ENCODE peak calls at places on chromosome 10, in ten cellular contexts. M is heart left ventricle, C is mesendoderm, T is GM12865, Q is SJSA1, A is tibial artery, L is astrocyte of the spinal cord, U is neural progenitor cell, H is heart right ventricle, I is epithelial cell of esophagus. J is an unnamed sample.

GRCh38 chr10:29535012-29535777 is 99.6 kb downstream of the SVIL start:
- DNase-seq in C (peak), H (no peak), L (peak), Q (peak), I (peak), U (peak), A (no peak), T (no peak), M (peak), J (peak)

GRCh38 chr10:71756441-71757191 is 16.7 kb downstream of the VSIR start:
- DNase-seq in L (no peak), Q (no peak), H (no peak), I (no peak), C (no peak), M (no peak), A (no peak), U (no peak), T (no peak), J (no peak)

GRCh38 chr10:19658622-19659233 is 157.5 kb upstream of the PLXDC2 start:
- DNase-seq in H (peak), C (no peak), A (no peak), Q (no peak), I (no peak), L (peak), T (no peak), U (no peak), M (no peak), J (no peak)

GRCh38 chr10:132931258-132931657 is 11.1 kb downstream of the CFAP46 start:
- DNase-seq in T (peak), H (no peak), M (no peak), U (no peak), L (no peak), A (no peak), Q (no peak), I (no peak), C (no peak), J (no peak)

GRCh38 chr10:48247680-48248079 is 26.8 kb downstream of the FRMPD2 start:
- DNase-seq in T (no peak), L (no peak), I (no peak), U (no peak), A (no peak), Q (no peak), M (no peak), H (no peak), C (no peak), J (no peak)

GRCh38 chr10:37948210-37948609 is 28.2 kb downstream of the ZNF25 start:
- DNase-seq in H (no peak), A (no peak), Q (no peak), C (no peak), U (no peak), L (no peak), T (no peak), I (no peak), M (no peak), J (no peak)

GRCh38 chr10:30413996-30414576 is 19.9 kb upstream of the MAP3K8 start:
- DNase-seq in C (peak), T (peak), U (peak), A (no peak), I (peak), H (peak), M (no peak), Q (peak), L (peak), J (peak)

GRCh38 chr10:11336703-11337102 is 274.7 kb downstream of the USP6NL start:
- DNase-seq in T (no peak), L (no peak), A (no peak), Q (no peak), U (peak), I (no peak), H (no peak), M (no peak), C (peak), J (no peak)

GRCh38 chr10:44696496-44696895 is 214.6 kb upstream of the TMEM72 start:
- DNase-seq in A (no peak), H (peak), M (no peak), T (no peak), Q (peak), I (no peak), L (peak), C (peak), U (no peak), J (peak)

GRCh38 chr10:5551531-5552375 is 27.0 kb downstream of the CALML3 start:
- DNase-seq in T (peak), Q (peak), U (no peak), A (peak), L (peak), M (peak), I (peak), C (no peak), H (no peak), J (peak)

GRCh38 chr10:91549296-91549695 is 83.6 kb downstream of the PPP1R3C start:
- DNase-seq in C (no peak), T (no peak), H (no peak), L (no peak), I (peak), Q (no peak), U (no peak), A (no peak), M (no peak), J (no peak)

GRCh38 chr10:102195301-102195870 is 30.7 kb upstream of the ELOVL3 start:
- DNase-seq in C (no peak), M (no peak), T (no peak), L (no peak), Q (no peak), A (no peak), U (no peak), H (no peak), I (peak), J (no peak)

GRCh38 chr10:19922236-19922963 is 106.2 kb downstream of the PLXDC2 start:
- DNase-seq in I (peak), H (peak), T (no peak), U (no peak), L (peak), A (no peak), C (peak), Q (no peak), M (no peak), J (peak)

GRCh38 chr10:33067917-33068316 is 109.9 kb upstream of the ITGB1 start:
- DNase-seq in H (no peak), C (no peak), L (no peak), Q (no peak), U (no peak), T (no peak), A (no peak), I (no peak), M (no peak), J (no peak)

DNA sequence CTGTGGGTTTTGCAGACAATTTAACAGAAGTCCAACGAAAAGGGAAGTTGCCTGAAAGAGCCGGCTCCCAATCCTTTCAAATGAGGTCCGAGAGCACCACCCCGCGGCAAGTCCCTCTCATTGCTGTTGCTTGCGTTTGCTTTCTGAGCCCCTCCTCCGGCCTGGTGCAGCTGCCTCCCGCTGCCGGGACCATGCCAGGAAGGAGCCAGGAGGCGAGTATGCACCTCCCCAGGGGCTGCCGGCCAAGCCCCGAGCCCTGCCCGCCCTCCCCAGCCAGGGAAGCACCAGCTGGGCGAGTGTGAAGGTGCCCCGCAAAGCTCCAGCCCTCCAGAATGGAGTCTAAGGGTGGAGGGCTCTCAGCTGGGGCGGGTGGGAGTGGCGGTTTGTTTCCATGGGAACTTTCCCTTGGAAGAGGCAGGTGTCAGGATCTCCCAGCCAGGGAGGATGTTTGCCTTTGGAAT is 25.8 kb upstream of the PPP2R2D start:
- DNase-seq in Q (peak), A (no peak), M (peak), L (peak), H (peak), U (peak), I (peak), T (peak), C (peak), J (peak)
- H3K4me3 ChIP-seq in Q (no peak), A (no peak), M (no peak), L (no peak), H (no peak), U (peak), I (no peak), T (no peak), C (no peak), J (no peak)

DNA sequence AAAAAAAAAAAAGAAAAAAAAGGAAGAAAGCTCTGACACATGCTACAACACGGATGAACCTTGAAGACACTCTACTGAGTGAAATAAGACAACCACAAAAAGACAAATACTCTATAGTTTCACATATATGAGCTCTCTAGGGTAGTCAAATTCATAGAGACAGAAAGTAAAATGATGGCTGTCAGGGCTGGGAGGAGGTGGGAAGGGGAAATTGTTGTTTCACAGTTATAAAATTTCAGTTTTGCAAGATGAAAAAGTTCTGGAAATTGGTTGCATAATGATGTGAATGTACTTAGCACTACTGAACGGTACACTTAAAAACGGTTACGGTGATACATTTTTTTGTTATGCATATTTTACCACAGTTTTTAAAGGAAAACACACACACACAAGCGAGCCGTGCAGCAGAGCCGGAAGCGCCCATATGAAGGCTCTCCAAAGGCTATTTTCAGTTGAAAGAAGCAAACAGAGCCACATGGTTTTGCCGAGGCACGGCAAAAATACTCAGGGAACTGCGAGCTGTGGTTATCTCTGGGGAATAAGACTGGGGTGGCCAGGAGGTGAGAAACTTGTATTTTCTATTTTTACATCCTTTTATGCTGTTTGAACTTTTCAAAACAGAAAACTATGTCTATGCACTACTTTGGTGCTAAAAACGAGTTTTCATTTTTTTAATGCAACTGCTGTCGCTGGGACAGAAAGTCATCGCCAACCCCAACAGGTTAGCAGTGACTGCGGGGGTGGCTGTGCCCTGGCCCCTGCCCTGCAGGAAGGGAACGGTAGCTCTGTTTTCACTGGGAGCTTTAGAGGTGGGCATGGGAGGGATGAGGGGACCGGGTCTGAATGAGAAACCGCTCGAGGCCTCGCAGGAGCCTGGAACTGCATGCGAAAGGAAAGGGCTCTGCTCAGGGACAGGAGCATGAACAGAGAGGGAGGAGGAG is 132.9 kb downstream of the OAT start:
- DNase-seq in A (peak), H (no peak), M (no peak), T (peak), I (no peak), U (no peak), C (no peak), Q (no peak), L (peak), J (peak)
- H3K4me3 ChIP-seq in A (peak), H (no peak), M (no peak), T (peak), I (no peak), U (no peak), C (no peak), Q (no peak), L (no peak), J (no peak)

GRCh38 chr10:3357729-3358128 is 185.1 kb upstream of the PITRM1 start:
- DNase-seq in I (no peak), A (no peak), Q (no peak), M (no peak), U (no peak), L (no peak), H (no peak), C (no peak), T (no peak), J (no peak)

GRCh38 chr10:3355536-3355935 is 183.0 kb upstream of the PITRM1 start:
- DNase-seq in U (no peak), A (no peak), H (no peak), T (no peak), L (no peak), M (no peak), Q (no peak), I (no peak), C (no peak), J (no peak)

GRCh38 chr10:3353235-3353634 is 180.7 kb upstream of the PITRM1 start:
- DNase-seq in M (no peak), T (no peak), Q (no peak), I (no peak), C (no peak), A (no peak), L (no peak), U (no peak), H (no peak), J (no peak)

GRCh38 chr10:3350790-3351364 is 178.3 kb upstream of the PITRM1 start:
- DNase-seq in U (no peak), T (no peak), M (no peak), Q (no peak), A (no peak), L (no peak), H (no peak), C (no peak), I (no peak), J (no peak)

DNA sequence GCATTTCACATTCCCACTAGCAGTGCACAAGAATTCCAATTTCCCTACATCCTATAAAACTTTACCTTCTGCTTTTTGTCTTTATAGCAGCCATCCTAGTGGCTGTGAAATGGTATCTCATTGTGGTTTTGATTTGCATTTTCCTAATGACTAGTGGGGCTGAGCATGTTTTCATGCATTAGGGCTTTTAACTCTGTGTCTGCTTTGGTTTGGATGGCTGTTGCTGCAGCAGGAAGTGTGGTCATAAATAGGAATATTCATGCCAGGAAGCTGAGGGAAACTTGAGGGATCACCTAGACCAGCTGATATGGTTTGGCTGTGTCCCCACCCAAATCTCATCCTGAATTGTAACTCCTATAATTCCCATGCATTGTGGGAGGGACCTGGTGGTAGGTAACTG is 181.6 kb upstream of the PITRM1 start:
- DNase-seq in I (no peak), Q (no peak), M (no peak), A (no peak), H (no peak), C (no peak), U (no peak), L (peak), T (no peak), J (no peak)
- H3K4me3 ChIP-seq in I (no peak), Q (no peak), M (no peak), A (no peak), H (no peak), C (no peak), U (no peak), L (no peak), T (no peak), J (no peak)

GRCh38 chr10:104255244-104255981 is 721 bp downstream of the GSTO1 start:
- DNase-seq in U (peak), C (peak), M (no peak), A (no peak), H (peak), L (peak), I (peak), T (peak), Q (peak), J (peak)
- H3K4me3 ChIP-seq in U (peak), C (peak), M (peak), A (peak), H (peak), L (peak), I (peak), T (peak), Q (peak), J (peak)

GRCh38 chr10:73780301-73780700 is 1.5 kb upstream of the CHCHD1 start:
- DNase-seq in T (no peak), A (peak), U (no peak), M (no peak), Q (no peak), C (no peak), H (no peak), L (no peak), I (no peak), J (no peak)
- H3K4me3 ChIP-seq in T (peak), A (no peak), U (no peak), M (no peak), Q (no peak), C (no peak), H (no peak), L (no peak), I (no peak), J (no peak)

DNA sequence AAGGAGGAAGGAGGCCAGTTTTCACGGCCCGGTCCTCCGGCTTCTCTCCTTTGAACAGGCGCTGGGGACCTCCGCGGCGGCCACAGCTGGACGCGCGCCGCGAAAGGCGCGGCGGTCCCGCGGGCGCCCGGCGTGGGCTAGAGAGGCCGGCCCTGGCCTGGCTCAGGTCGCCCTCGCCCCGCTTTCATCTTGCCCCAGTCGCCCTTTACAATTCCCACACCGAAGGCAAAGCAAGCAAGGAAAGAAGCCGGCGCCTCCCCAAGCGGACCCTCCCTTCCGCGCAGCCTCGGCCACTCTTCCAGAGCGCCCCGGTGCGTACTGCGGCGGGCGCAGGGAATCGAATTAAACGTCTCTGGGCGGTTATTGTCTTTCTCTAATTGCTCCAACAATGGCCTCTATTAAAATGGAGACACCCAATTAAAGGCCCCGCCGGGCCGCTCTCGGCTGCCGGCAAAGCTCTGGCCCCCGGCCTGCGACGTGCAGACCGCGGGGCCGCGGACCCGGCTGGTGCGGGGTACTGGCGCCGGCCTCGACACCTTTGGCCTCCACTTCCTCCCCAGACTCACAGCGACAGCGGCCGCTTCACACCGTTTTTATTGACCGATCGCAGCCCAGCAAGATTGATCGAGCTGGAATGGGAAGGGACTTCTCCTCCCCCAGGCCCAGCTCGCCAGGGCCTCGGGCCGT is 4.5 kb upstream of the GATA3 start:
- DNase-seq in M (no peak), T (no peak), H (no peak), I (peak), L (no peak), A (peak), Q (peak), C (peak), U (peak), J (no peak)
- H3K4me3 ChIP-seq in M (peak), T (no peak), H (peak), I (peak), L (no peak), A (peak), Q (peak), C (peak), U (peak), J (peak)

DNA sequence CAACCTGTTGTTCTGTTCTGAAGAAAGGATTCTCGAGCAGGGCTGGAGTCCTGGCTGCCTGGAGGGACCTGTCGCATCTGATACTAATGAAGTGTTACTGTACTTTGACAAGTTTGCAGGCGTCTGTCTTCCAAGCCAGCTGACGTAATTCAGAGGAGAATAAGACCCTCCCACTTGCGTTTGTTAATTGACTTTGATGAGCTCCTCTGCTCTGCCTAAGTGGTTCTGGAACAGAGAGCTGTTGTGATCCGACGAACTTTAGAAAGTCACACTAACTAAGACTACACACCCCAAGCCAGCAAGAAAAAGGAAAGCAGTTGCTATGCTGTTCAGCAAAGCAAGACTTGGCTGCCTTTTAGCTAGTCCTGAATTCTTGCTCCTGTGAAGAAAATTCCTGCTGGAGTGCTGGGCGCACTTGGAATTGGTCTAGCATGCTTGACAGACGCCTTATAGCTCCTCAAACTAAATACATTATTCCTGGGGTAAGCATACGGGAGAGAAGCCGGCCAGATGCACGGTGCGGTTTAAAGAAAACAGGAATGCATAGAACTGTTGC is 200.3 kb downstream of the CACNB2 start:
- DNase-seq in C (peak), I (no peak), A (no peak), M (no peak), T (no peak), Q (no peak), H (peak), U (peak), L (peak), J (peak)
- H3K4me3 ChIP-seq in C (no peak), I (peak), A (peak), M (peak), T (no peak), Q (no peak), H (peak), U (no peak), L (peak), J (peak)

DNA sequence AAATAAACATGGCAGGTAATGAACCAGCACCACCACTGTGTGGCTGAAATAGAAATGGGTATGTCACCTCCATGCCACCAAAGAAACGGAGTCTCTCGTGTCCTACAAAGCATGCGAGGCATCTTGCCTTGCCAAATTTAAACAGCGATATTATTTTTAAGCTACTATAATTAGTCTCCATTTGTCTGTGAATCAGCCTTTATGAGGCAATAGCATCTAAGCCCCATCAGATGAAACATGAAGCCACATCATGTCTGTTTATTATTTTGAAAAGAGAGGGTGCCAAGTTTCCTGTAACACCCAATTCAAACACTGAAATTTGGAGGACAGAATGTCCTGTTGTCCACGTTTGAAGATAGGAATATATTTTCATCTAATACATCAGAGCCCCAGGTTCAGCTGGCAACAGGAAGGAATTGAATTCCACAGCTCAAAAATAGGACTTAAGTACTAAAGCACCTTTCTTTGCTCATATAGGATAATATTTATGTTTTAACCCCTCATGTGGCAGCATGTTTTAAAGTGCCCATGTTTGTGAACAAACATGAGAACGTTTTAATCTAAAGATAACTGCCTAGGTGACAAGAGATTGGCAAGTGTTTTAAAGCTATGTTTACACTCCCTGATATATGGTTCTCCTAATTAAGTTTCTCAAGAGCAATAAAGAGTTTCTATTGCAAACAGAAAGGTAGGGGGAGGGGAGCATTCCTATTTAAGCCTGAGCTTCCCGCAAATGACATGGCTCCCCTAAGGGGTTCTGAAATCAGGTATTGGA is 86.8 kb downstream of the SORBS1 start:
- DNase-seq in M (no peak), L (peak), T (no peak), U (no peak), I (peak), H (peak), Q (no peak), A (no peak), C (no peak), J (peak)
- H3K4me3 ChIP-seq in M (no peak), L (no peak), T (no peak), U (no peak), I (no peak), H (no peak), Q (no peak), A (no peak), C (no peak), J (no peak)